ENCODE peak calls at places on chromosomes 2 and 18, in nine cellular contexts. One of them, this sample, is unnamed.

GRCh38 chr2:56055405-56055804 is 128.4 kb upstream of the CCDC85A start:
- DNase-seq in iPS DF 6.9: no peak
- DNase-seq in GM23248: no peak
- DNase-seq in prostate gland: no peak
- DNase-seq in transverse colon: no peak
- DNase-seq in naive thymus-derived CD4-positive, alpha-beta T cell: no peak
- DNase-seq in HCT116: no peak
- DNase-seq in heart right ventricle: no peak
- DNase-seq in tibial nerve: no peak
- DNase-seq in this sample: no peak

GRCh38 chr2:37205689-37206341 is 9.5 kb downstream of the CEBPZOS start:
- DNase-seq in iPS DF 6.9: peak; percentile 83
- DNase-seq in GM23248: no peak
- DNase-seq in prostate gland: no peak
- DNase-seq in transverse colon: no peak
- DNase-seq in naive thymus-derived CD4-positive, alpha-beta T cell: no peak
- DNase-seq in HCT116: no peak
- DNase-seq in heart right ventricle: no peak
- DNase-seq in tibial nerve: no peak
- DNase-seq in this sample: no peak

GRCh38 chr2:200188851-200189250 is 117.6 kb upstream of the SPATS2L start:
- DNase-seq in iPS DF 6.9: no peak
- DNase-seq in GM23248: no peak
- DNase-seq in prostate gland: no peak
- DNase-seq in transverse colon: no peak
- DNase-seq in naive thymus-derived CD4-positive, alpha-beta T cell: no peak
- DNase-seq in HCT116: no peak
- DNase-seq in heart right ventricle: no peak
- DNase-seq in tibial nerve: no peak
- DNase-seq in this sample: no peak

GRCh38 chr18:46148810-46149209 is 44.6 kb downstream of the HAUS1 start:
- DNase-seq in iPS DF 6.9: peak; percentile 76
- DNase-seq in GM23248: peak; percentile 71
- DNase-seq in prostate gland: peak; percentile 21
- DNase-seq in transverse colon: peak; percentile 25
- DNase-seq in naive thymus-derived CD4-positive, alpha-beta T cell: peak; percentile 65
- DNase-seq in HCT116: no peak
- DNase-seq in heart right ventricle: peak; percentile 29
- DNase-seq in tibial nerve: peak; percentile 76
- DNase-seq in this sample: peak; percentile 54

GRCh38 chr2:220744861-220745260 is 827.2 kb downstream of the EPHA4 start:
- DNase-seq in iPS DF 6.9: no peak
- DNase-seq in GM23248: peak; percentile 6
- DNase-seq in prostate gland: no peak
- DNase-seq in transverse colon: no peak
- DNase-seq in naive thymus-derived CD4-positive, alpha-beta T cell: no peak
- DNase-seq in HCT116: no peak
- DNase-seq in heart right ventricle: no peak
- DNase-seq in tibial nerve: no peak
- DNase-seq in this sample: no peak

GRCh38 chr2:95158891-95159619 is 593 bp downstream of the ZNF514 start:
- DNase-seq in iPS DF 6.9: no peak
- DNase-seq in GM23248: peak; percentile 71
- DNase-seq in prostate gland: peak; percentile 10
- DNase-seq in transverse colon: peak; percentile 44
- DNase-seq in naive thymus-derived CD4-positive, alpha-beta T cell: peak; percentile 40
- DNase-seq in HCT116: no peak
- DNase-seq in heart right ventricle: peak; percentile 29
- DNase-seq in tibial nerve: peak; percentile 10
- DNase-seq in this sample: peak; percentile 58

GRCh38 chr2:141027221-141027620 is 1103.6 kb downstream of the LRP1B start:
- DNase-seq in iPS DF 6.9: no peak
- DNase-seq in GM23248: no peak
- DNase-seq in prostate gland: no peak
- DNase-seq in transverse colon: no peak
- DNase-seq in naive thymus-derived CD4-positive, alpha-beta T cell: no peak
- DNase-seq in HCT116: no peak
- DNase-seq in heart right ventricle: no peak
- DNase-seq in tibial nerve: no peak
- DNase-seq in this sample: no peak

GRCh38 chr2:241393524-241394196 is 37.6 kb downstream of the FARP2 start:
- DNase-seq in iPS DF 6.9: no peak
- DNase-seq in GM23248: no peak
- DNase-seq in prostate gland: no peak
- DNase-seq in transverse colon: no peak
- DNase-seq in naive thymus-derived CD4-positive, alpha-beta T cell: no peak
- DNase-seq in HCT116: no peak
- DNase-seq in heart right ventricle: no peak
- DNase-seq in tibial nerve: no peak
- DNase-seq in this sample: no peak

GRCh38 chr2:237201461-237202287 is 116.0 kb downstream of the COPS8 start:
- DNase-seq in iPS DF 6.9: no peak
- DNase-seq in GM23248: peak; percentile 95
- DNase-seq in prostate gland: no peak
- DNase-seq in transverse colon: peak; percentile 14
- DNase-seq in naive thymus-derived CD4-positive, alpha-beta T cell: no peak
- DNase-seq in HCT116: peak; percentile 73
- DNase-seq in heart right ventricle: no peak
- DNase-seq in tibial nerve: no peak
- DNase-seq in this sample: peak; percentile 98

GRCh38 chr2:216862628-216863027 is 2.8 kb upstream of the TNP1 start:
- DNase-seq in iPS DF 6.9: no peak
- DNase-seq in GM23248: no peak
- DNase-seq in prostate gland: no peak
- DNase-seq in transverse colon: no peak
- DNase-seq in naive thymus-derived CD4-positive, alpha-beta T cell: no peak
- DNase-seq in HCT116: no peak
- DNase-seq in heart right ventricle: no peak
- DNase-seq in tibial nerve: no peak
- DNase-seq in this sample: no peak

GRCh38 chr2:16142383-16143361 is 202.3 kb downstream of the MYCN start:
- DNase-seq in iPS DF 6.9: no peak
- DNase-seq in GM23248: no peak
- DNase-seq in prostate gland: no peak
- DNase-seq in transverse colon: no peak
- DNase-seq in naive thymus-derived CD4-positive, alpha-beta T cell: peak; percentile 16
- DNase-seq in HCT116: no peak
- DNase-seq in heart right ventricle: no peak
- DNase-seq in tibial nerve: peak; percentile 2
- DNase-seq in this sample: no peak

GRCh38 chr2:168181825-168182224 is 65.6 kb downstream of the STK39 start:
- DNase-seq in iPS DF 6.9: no peak
- DNase-seq in GM23248: no peak
- DNase-seq in prostate gland: no peak
- DNase-seq in transverse colon: no peak
- DNase-seq in naive thymus-derived CD4-positive, alpha-beta T cell: no peak
- DNase-seq in HCT116: no peak
- DNase-seq in heart right ventricle: no peak
- DNase-seq in tibial nerve: no peak
- DNase-seq in this sample: no peak

GRCh38 chr2:43623052-43623451 is 14.0 kb upstream of the PLEKHH2 start:
- DNase-seq in iPS DF 6.9: no peak
- DNase-seq in GM23248: peak; percentile 23
- DNase-seq in prostate gland: no peak
- DNase-seq in transverse colon: peak; percentile 14
- DNase-seq in naive thymus-derived CD4-positive, alpha-beta T cell: no peak
- DNase-seq in HCT116: no peak
- DNase-seq in heart right ventricle: peak; percentile 36
- DNase-seq in tibial nerve: no peak
- DNase-seq in this sample: no peak

DNA sequence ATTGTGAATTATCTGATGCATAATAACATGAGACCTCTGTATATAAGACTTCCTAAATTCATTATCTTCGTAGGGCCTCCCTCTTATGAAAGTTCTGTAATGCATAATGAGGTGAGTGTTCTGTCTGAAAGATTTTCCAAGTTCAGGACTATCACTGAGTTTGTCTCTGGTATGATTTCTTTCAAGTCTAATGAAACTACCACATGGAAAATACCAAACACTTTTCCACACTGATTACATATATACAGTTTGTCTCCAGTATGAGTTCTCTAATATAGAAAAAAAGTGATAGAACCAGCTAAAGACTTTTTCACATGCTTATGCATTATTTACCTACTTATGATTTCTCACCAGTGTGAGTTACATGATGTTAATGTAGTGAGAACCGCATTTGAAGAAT is 34.7 kb downstream of the CTNNA2 start:
- DNase-seq in iPS DF 6.9: no peak
- DNase-seq in GM23248: no peak
- DNase-seq in prostate gland: no peak
- DNase-seq in transverse colon: no peak
- DNase-seq in naive thymus-derived CD4-positive, alpha-beta T cell: no peak
- DNase-seq in HCT116: no peak
- DNase-seq in heart right ventricle: no peak
- DNase-seq in tibial nerve: no peak
- DNase-seq in this sample: no peak
- H3K9me3 ChIP-seq in iPS DF 6.9: peaks cover 6% of the 10 kb centered on the region
- H3K9me3 ChIP-seq in GM23248: peaks cover 4% of the 10 kb centered on the region
- H3K9me3 ChIP-seq in prostate gland: no peaks in the 10 kb centered on the region
- H3K9me3 ChIP-seq in transverse colon: peaks cover 13% of the 10 kb centered on the region
- H3K9me3 ChIP-seq in naive thymus-derived CD4-positive, alpha-beta T cell: no peaks in the 10 kb centered on the region
- H3K9me3 ChIP-seq in HCT116: peaks cover 24% of the 10 kb centered on the region
- H3K9me3 ChIP-seq in heart right ventricle: peaks cover 57% of the 10 kb centered on the region
- H3K9me3 ChIP-seq in tibial nerve: peaks cover 4% of the 10 kb centered on the region
- H3K9me3 ChIP-seq in this sample: peaks cover 5% of the 10 kb centered on the region

GRCh38 chr2:33495683-33496082 is 19.2 kb downstream of the RASGRP3 start:
- DNase-seq in iPS DF 6.9: no peak
- DNase-seq in GM23248: no peak
- DNase-seq in prostate gland: no peak
- DNase-seq in transverse colon: no peak
- DNase-seq in naive thymus-derived CD4-positive, alpha-beta T cell: no peak
- DNase-seq in HCT116: no peak
- DNase-seq in heart right ventricle: no peak
- DNase-seq in tibial nerve: no peak
- DNase-seq in this sample: no peak

GRCh38 chr2:33494155-33494779 is 17.8 kb downstream of the RASGRP3 start:
- DNase-seq in iPS DF 6.9: no peak
- DNase-seq in GM23248: peak; percentile 50
- DNase-seq in prostate gland: no peak
- DNase-seq in transverse colon: no peak
- DNase-seq in naive thymus-derived CD4-positive, alpha-beta T cell: no peak
- DNase-seq in HCT116: no peak
- DNase-seq in heart right ventricle: no peak
- DNase-seq in tibial nerve: no peak
- DNase-seq in this sample: no peak

GRCh38 chr2:33497177-33497787 is 20.8 kb downstream of the RASGRP3 start:
- DNase-seq in iPS DF 6.9: no peak
- DNase-seq in GM23248: no peak
- DNase-seq in prostate gland: no peak
- DNase-seq in transverse colon: no peak
- DNase-seq in naive thymus-derived CD4-positive, alpha-beta T cell: no peak
- DNase-seq in HCT116: no peak
- DNase-seq in heart right ventricle: no peak
- DNase-seq in tibial nerve: no peak
- DNase-seq in this sample: no peak

GRCh38 chr2:33494877-33495641 is 18.6 kb downstream of the RASGRP3 start:
- DNase-seq in iPS DF 6.9: no peak
- DNase-seq in GM23248: no peak
- DNase-seq in prostate gland: no peak
- DNase-seq in transverse colon: no peak
- DNase-seq in naive thymus-derived CD4-positive, alpha-beta T cell: no peak
- DNase-seq in HCT116: no peak
- DNase-seq in heart right ventricle: no peak
- DNase-seq in tibial nerve: no peak
- DNase-seq in this sample: no peak

DNA sequence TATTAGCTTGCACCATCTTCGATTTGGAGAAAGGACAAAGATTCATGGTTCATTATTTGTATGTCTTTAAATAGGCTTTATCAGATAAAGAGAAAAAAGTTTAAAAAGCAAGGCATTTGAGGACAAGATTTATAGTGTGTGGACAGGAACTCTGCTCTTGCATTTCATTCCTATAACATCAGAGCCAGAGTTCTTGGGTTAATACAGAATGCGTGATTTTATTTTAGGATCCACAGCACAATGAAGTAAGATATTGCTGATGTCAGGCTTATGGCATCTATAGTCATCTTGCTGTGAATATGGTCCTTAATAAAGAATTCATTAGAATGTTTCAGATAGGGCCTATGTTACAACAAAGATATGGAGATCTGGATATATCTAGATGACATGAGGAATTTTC is 19.7 kb downstream of the RASGRP3 start:
- DNase-seq in iPS DF 6.9: no peak
- DNase-seq in GM23248: peak; percentile 71
- DNase-seq in prostate gland: no peak
- DNase-seq in transverse colon: no peak
- DNase-seq in naive thymus-derived CD4-positive, alpha-beta T cell: no peak
- DNase-seq in HCT116: no peak
- DNase-seq in heart right ventricle: no peak
- DNase-seq in tibial nerve: no peak
- DNase-seq in this sample: no peak
- H3K4me1 ChIP-seq in iPS DF 6.9: no peaks in the 10 kb centered on the region
- H3K4me1 ChIP-seq in GM23248: peaks cover 26% of the 10 kb centered on the region
- H3K4me1 ChIP-seq in prostate gland: no peaks in the 10 kb centered on the region
- H3K4me1 ChIP-seq in transverse colon: no peaks in the 10 kb centered on the region
- H3K4me1 ChIP-seq in naive thymus-derived CD4-positive, alpha-beta T cell: no peaks in the 10 kb centered on the region
- H3K4me1 ChIP-seq in HCT116: no peaks in the 10 kb centered on the region
- H3K4me1 ChIP-seq in heart right ventricle: peaks cover 89% of the 10 kb centered on the region
- H3K4me1 ChIP-seq in tibial nerve: no peaks in the 10 kb centered on the region
- H3K4me1 ChIP-seq in this sample: peaks cover 12% of the 10 kb centered on the region

DNA sequence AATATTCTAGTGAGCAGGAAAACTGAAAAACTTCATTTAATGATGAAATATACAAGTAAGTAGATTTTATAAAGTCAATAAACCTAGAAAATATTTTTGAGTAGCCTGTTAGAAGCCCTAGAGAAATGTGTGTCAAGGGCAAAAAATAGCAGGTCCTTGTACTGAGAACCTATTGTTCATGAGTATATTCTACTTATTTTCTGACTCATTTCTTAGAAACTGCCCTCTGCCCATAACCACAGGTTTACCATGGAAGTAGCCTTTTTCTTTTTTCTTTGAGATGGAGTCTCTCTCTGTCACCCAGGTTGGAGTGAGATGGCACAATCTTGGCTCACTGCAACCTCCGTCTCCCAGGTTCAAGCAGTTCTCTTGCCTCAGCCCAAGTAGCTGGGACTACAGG is 19.4 kb upstream of the SELENOI start:
- DNase-seq in iPS DF 6.9: no peak
- DNase-seq in GM23248: peak; percentile 29
- DNase-seq in prostate gland: no peak
- DNase-seq in transverse colon: no peak
- DNase-seq in naive thymus-derived CD4-positive, alpha-beta T cell: no peak
- DNase-seq in HCT116: no peak
- DNase-seq in heart right ventricle: no peak
- DNase-seq in tibial nerve: no peak
- DNase-seq in this sample: no peak
- H3K27me3 ChIP-seq in iPS DF 6.9: no peaks in the 10 kb centered on the region
- H3K27me3 ChIP-seq in GM23248: no peaks in the 10 kb centered on the region
- H3K27me3 ChIP-seq in prostate gland: no peaks in the 10 kb centered on the region
- H3K27me3 ChIP-seq in transverse colon: no peaks in the 10 kb centered on the region
- H3K27me3 ChIP-seq in naive thymus-derived CD4-positive, alpha-beta T cell: no peaks in the 10 kb centered on the region
- H3K27me3 ChIP-seq in HCT116: no peaks in the 10 kb centered on the region
- H3K27me3 ChIP-seq in heart right ventricle: no peaks in the 10 kb centered on the region
- H3K27me3 ChIP-seq in tibial nerve: no peaks in the 10 kb centered on the region
- H3K27me3 ChIP-seq in this sample: no peaks in the 10 kb centered on the region

DNA sequence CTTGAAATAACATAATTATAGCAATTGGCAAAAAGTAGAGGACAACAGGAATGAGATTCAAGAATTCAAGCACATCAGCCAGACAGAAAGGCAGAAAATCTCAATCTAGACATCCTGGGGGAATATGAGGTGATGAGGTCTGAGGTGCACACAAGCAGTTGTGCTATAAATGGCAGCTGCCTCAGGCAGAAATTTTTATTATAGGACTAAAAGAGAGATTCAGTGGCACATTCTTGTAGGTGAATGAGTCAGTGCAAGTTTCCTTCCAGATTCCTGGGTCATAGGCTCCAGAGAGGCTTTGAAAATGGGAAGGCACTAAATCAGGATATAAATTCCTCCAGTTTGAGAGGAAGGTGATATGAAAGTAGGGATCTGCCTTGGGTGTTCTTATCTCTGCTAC is 127.2 kb upstream of the THSD7B start:
- DNase-seq in iPS DF 6.9: no peak
- DNase-seq in GM23248: no peak
- DNase-seq in prostate gland: peak; percentile 17
- DNase-seq in transverse colon: no peak
- DNase-seq in naive thymus-derived CD4-positive, alpha-beta T cell: no peak
- DNase-seq in HCT116: no peak
- DNase-seq in heart right ventricle: no peak
- DNase-seq in tibial nerve: no peak
- DNase-seq in this sample: no peak
- H3K9me3 ChIP-seq in iPS DF 6.9: no peaks in the 10 kb centered on the region
- H3K9me3 ChIP-seq in GM23248: no peaks in the 10 kb centered on the region
- H3K9me3 ChIP-seq in prostate gland: no peaks in the 10 kb centered on the region
- H3K9me3 ChIP-seq in transverse colon: no peaks in the 10 kb centered on the region
- H3K9me3 ChIP-seq in naive thymus-derived CD4-positive, alpha-beta T cell: no peaks in the 10 kb centered on the region
- H3K9me3 ChIP-seq in HCT116: no peaks in the 10 kb centered on the region
- H3K9me3 ChIP-seq in heart right ventricle: no peaks in the 10 kb centered on the region
- H3K9me3 ChIP-seq in tibial nerve: no peaks in the 10 kb centered on the region
- H3K9me3 ChIP-seq in this sample: no peaks in the 10 kb centered on the region

This sample was measured in SJSA1.